ENCODE peak calls at places on chromosomes 5 and 9, in six cellular contexts. L is H1, I is H9, X is neuronal stem cell, F is trophoblast cell, N is IMR-90. H is an unnamed sample.

GRCh38 chr9:136545065-136545965 is 533 bp downstream of the NOTCH1 start:
- DNase-seq in F (no peak), X (no peak), I (no peak), N (no peak), L (no peak), H (peak)

GRCh38 chr9:108850293-108850897 is 5.4 kb downstream of the ACTL7B start:
- DNase-seq in F (no peak), N (peak), X (no peak), L (no peak), I (no peak), H (no peak)

GRCh38 chr9:18208166-18209059 is 265.5 kb upstream of the ADAMTSL1 start:
- DNase-seq in L (peak), N (peak), I (peak), F (peak), X (peak), H (peak)

GRCh38 chr5:75668988-75669760 is 48.1 kb downstream of the POC5 start:
- DNase-seq in N (peak), I (no peak), L (no peak), F (peak), X (no peak), H (no peak)

GRCh38 chr9:96009690-96010477 is 134.4 kb downstream of the ERCC6L2 start:
- DNase-seq in F (no peak), L (no peak), N (no peak), I (no peak), X (no peak), H (no peak)

GRCh38 chr9:136567651-136568287 is 21.9 kb upstream of the NOTCH1 start:
- DNase-seq in X (no peak), F (peak), N (peak), L (peak), I (peak), H (peak)

GRCh38 chr5:9545959-9546851 is at the start of gene SEMA5A:
- DNase-seq in I (peak), F (peak), N (peak), L (peak), X (peak), H (peak)

GRCh38 chr9:98967680-98968079 is 24.0 kb downstream of the COL15A1 start:
- DNase-seq in X (no peak), N (no peak), I (no peak), F (no peak), L (no peak), H (no peak)

GRCh38 chr9:41229408-41230401 is 40.6 kb upstream of the ZNG1F start:
- DNase-seq in N (peak), F (peak), I (peak), X (no peak), L (no peak), H (peak)

GRCh38 chr5:108531367-108532211 is 149.7 kb upstream of the FBXL17 start:
- DNase-seq in X (no peak), L (no peak), N (peak), I (no peak), F (peak), H (peak)

GRCh38 chr9:96818535-96818934 is 35.8 kb downstream of the ZNF782 start:
- DNase-seq in L (no peak), I (no peak), X (no peak), F (no peak), N (no peak), H (peak)

GRCh38 chr5:95390812-95391492 is at the start of gene FAM81B:
- DNase-seq in N (peak), F (peak), X (no peak), L (no peak), I (no peak), H (peak)

GRCh38 chr9:504921-505821 is 290.5 kb downstream of the DOCK8 start:
- DNase-seq in X (peak), F (peak), I (peak), N (no peak), L (peak), H (no peak)

GRCh38 chr9:137672907-137673791 is 54.3 kb downstream of the EHMT1 start:
- DNase-seq in F (peak), X (no peak), I (no peak), L (no peak), N (peak), H (peak)

DNA sequence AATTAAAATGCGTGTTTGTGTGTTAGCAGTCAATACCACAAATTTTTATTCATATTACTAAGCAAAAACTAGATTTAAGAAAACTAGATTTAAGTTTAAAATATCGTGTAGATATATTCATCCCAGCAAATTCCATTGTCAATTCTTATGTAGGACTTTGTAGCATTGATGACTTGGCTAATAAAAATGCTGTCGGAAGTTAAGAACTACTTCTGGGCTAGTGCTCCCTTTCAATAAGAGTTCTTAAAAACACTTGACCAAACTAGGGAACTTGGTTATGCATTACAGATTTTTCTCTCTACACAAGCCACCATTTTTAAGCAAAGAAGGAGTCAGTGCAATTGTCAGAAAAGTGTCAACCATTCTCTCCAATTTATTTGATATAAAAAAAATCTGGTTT is 68.7 kb upstream of the RAD23B start:
- DNase-seq in I (no peak), L (no peak), N (no peak), F (peak), X (no peak), H (no peak)
- H3K27ac ChIP-seq in I (no peak), L (no peak), N (no peak), F (peak), X (no peak), H (no peak)

GRCh38 chr5:155871623-155872022 is 455.3 kb upstream of the SGCD start:
- DNase-seq in X (no peak), N (no peak), I (no peak), L (no peak), F (no peak), H (no peak)

GRCh38 chr5:155870636-155871035 is 456.3 kb upstream of the SGCD start:
- DNase-seq in I (no peak), X (no peak), F (no peak), N (no peak), L (no peak), H (no peak)

GRCh38 chr5:155867531-155868088 is 459.4 kb upstream of the SGCD start:
- DNase-seq in L (no peak), X (no peak), I (no peak), F (peak), N (no peak), H (no peak)

GRCh38 chr5:155872801-155873200 is 454.2 kb upstream of the SGCD start:
- DNase-seq in F (no peak), N (peak), I (no peak), X (no peak), L (no peak), H (no peak)
- H3K14ac ChIP-seq in F (no peak), N (no peak), I (no peak), X (no peak), L (no peak), H (no peak)

GRCh38 chr5:126848253-126848652 is 71.3 kb downstream of the LMNB1 start:
- DNase-seq in L (peak), I (no peak), X (no peak), N (no peak), F (no peak), H (no peak)

GRCh38 chr5:126849101-126849678 is 72.3 kb downstream of the LMNB1 start:
- DNase-seq in F (no peak), L (no peak), N (peak), I (no peak), X (no peak), H (no peak)

GRCh38 chr5:126846756-126847155 is 69.8 kb downstream of the LMNB1 start:
- DNase-seq in X (no peak), N (no peak), I (no peak), F (no peak), L (no peak), H (no peak)

GRCh38 chr5:126846344-126846743 is 69.4 kb downstream of the LMNB1 start:
- DNase-seq in I (no peak), X (no peak), L (no peak), N (peak), F (no peak), H (no peak)

GRCh38 chr5:126847318-126848221 is 70.6 kb downstream of the LMNB1 start:
- DNase-seq in X (no peak), I (no peak), F (no peak), N (no peak), L (peak), H (no peak)
- H2AFZ ChIP-seq in X (no peak), I (no peak), F (no peak), N (no peak), L (no peak), H (no peak)

GRCh38 chr5:31381299-31381698 is 150.6 kb downstream of the DROSHA start:
- DNase-seq in X (no peak), N (no peak), I (no peak), L (no peak), F (no peak), H (no peak)

GRCh38 chr5:31380049-31380448 is 151.8 kb downstream of the DROSHA start:
- DNase-seq in X (no peak), F (no peak), L (no peak), N (no peak), I (no peak), H (no peak)

GRCh38 chr5:31378136-31378535 is 153.8 kb downstream of the DROSHA start:
- DNase-seq in I (no peak), X (no peak), L (no peak), N (no peak), F (no peak), H (no peak)

GRCh38 chr5:31377284-31377946 is 154.5 kb downstream of the DROSHA start:
- DNase-seq in L (no peak), F (no peak), N (no peak), X (no peak), I (no peak), H (no peak)

DNA sequence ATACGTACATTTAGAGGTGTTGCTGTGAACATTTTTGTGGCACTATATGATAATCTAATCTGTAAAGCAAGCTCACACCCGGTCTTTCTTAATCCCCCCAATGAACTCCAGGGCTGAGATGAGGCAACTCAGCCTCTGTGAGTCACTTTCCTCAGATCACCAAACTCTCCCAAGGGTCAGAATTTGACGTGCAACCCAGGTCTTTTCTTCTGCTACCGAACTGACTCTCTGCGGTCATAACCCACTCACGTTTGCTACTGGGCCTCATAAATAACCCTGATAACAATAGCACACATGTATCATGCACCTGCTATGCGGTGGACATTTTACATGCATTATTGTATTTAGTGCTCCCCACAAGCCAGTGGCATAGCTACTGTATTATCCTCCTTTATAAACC is 153.1 kb downstream of the DROSHA start:
- DNase-seq in N (peak), X (no peak), I (no peak), L (no peak), F (no peak), H (no peak)
- H3K27ac ChIP-seq in N (no peak), X (no peak), I (no peak), L (no peak), F (no peak), H (no peak)

GRCh38 chr5:132829742-132830435 is 558 bp downstream of the SHROOM1 start:
- DNase-seq in F (peak), X (no peak), N (peak), L (peak), I (peak), H (peak)
- H3K14ac ChIP-seq in F (peak), X (no peak), N (peak), L (no peak), I (peak), H (no peak)

GRCh38 chr9:74218374-74219063 is 278.6 kb upstream of the RORB start:
- DNase-seq in I (no peak), N (no peak), L (no peak), F (no peak), X (no peak), H (no peak)

DNA sequence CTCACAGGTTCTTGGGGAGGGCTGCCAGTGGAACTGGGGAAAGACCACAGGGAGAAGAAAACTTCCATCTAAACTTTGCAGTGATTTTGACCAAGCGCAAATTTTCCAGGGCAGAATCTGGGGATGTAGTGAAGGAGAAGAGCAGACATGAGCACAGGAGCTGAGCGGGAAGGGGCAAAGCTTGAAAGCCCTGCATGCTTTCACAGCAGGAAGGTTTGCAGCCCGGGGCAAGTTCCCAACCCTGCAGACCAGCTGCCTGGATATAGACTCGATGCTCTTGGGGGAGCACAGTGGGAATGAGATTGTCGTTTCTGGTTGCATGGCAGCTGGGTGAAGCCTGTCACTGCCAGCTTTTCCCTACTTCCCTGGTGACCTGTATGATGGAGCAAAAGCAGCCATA is 276.8 kb upstream of the RORB start:
- DNase-seq in L (no peak), X (no peak), N (no peak), I (peak), F (no peak), H (no peak)
- H2AFZ ChIP-seq in L (no peak), X (no peak), N (no peak), I (no peak), F (no peak), H (no peak)

GRCh38 chr5:68954618-68954910 is 139.2 kb upstream of the SLC30A5 start:
- DNase-seq in X (no peak), I (no peak), L (no peak), N (no peak), F (peak), H (no peak)

GRCh38 chr5:68949711-68950110 is 144.1 kb upstream of the SLC30A5 start:
- DNase-seq in X (no peak), F (peak), I (no peak), N (no peak), L (no peak), H (no peak)

GRCh38 chr5:68953885-68954617 is 139.8 kb upstream of the SLC30A5 start:
- DNase-seq in L (no peak), N (no peak), I (no peak), F (no peak), X (no peak), H (no peak)

GRCh38 chr5:68950111-68950510 is 143.7 kb upstream of the SLC30A5 start:
- DNase-seq in I (no peak), X (no peak), N (no peak), F (peak), L (no peak), H (no peak)

DNA sequence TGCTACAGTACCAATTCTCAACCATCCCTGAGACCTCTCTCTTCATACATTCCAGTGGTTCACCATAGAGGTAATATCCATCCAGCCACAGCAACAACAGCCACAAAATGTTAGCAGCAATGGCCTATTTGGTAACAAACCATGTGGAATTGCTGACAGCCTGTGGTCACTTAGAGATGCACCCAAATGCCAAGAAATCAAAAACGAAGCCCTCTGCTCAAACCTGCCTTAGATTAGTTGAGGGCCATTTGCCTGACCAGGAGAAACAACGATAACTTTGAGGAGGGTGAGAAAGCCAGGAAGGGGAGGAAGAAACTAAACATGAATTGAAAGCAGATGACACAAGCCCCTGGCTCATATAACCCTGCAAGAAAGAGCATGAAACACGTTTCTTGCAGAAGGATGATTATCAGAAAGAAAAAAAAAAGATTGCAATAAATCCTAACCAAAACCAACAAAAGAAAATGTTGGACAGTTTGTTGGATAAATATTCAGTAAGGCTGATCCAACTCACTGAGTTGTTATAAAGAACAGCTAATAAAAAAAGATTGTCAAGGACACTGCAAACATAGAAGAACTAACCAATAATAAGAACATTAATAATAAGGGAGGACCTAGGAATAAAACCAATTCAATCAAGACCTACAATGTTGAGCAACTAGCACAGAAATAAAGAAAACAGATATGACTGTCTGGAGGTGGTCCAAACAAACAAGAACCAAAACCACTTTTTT is 140.5 kb upstream of the SLC30A5 start:
- DNase-seq in I (no peak), N (no peak), F (no peak), X (no peak), L (no peak), H (no peak)
- H3K27ac ChIP-seq in I (no peak), N (no peak), F (no peak), X (no peak), L (no peak), H (no peak)

DNA sequence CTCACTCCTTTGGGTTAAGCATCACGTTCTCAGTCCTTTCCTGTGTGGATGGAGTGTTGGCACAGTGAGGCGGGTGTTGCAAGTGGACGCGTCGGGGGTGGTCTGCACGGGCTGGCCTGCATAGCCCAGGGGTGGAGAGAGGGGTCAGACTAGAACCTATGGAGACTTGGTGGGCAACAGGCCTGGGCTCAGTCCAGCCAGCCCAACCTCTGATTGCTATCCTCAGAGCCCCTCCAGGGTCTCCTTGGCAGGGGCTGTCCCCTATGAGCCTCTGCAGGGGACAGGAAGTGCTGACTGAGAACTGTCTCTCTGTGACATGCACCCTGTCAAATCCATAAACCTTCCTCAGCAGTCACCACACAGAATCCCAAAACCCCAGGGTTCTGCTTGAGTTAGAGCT is 2.3 kb downstream of the DCANP1 start:
- DNase-seq in X (no peak), N (no peak), L (no peak), I (no peak), F (no peak), H (no peak)
- H3K14ac ChIP-seq in X (no peak), N (no peak), L (no peak), I (no peak), F (no peak), H (no peak)